ENCODE peak calls at places on chromosomes 6 and 20, in five cellular contexts. H is heart left ventricle, T is PC-9, P is IMR-90, X is tibial artery. V is an unnamed sample. For H3K4me1 and H3K9me3, the result is how much of the 10 kb centered on the place peaks cover.

GRCh38 chr6:11044712-11045167 is 635 bp upstream of the ELOVL2 start:
- DNase-seq in H (no peak), T (no peak), P (no peak), X (no peak), V (no peak)

GRCh38 chr6:24982231-24982630 is 46.5 kb upstream of the RIPOR2 start:
- DNase-seq in H (no peak), T (no peak), P (peak), X (no peak), V (no peak)

GRCh38 chr6:10210052-10210451 is 204.8 kb downstream of the TFAP2A start:
- DNase-seq in H (no peak), T (peak), P (no peak), X (no peak), V (no peak)

GRCh38 chr6:37985355-37985754 is 165.8 kb downstream of the ZFAND3 start:
- DNase-seq in H (no peak), T (no peak), P (no peak), X (no peak), V (no peak)

GRCh38 chr20:14544688-14545087 is 207.3 kb upstream of the FLRT3 start:
- DNase-seq in H (no peak), T (no peak), P (no peak), X (no peak), V (no peak)

GRCh38 chr20:61411743-61412142 is 159.7 kb downstream of the CDH4 start:
- DNase-seq in H (no peak), T (no peak), P (no peak), X (no peak), V (no peak)

GRCh38 chr6:104580452-104580851 is 279.3 kb downstream of the HACE1 start:
- DNase-seq in H (no peak), T (no peak), P (no peak), X (no peak), V (no peak)

GRCh38 chr6:7309050-7309449 is 3.9 kb downstream of the SSR1 start:
- DNase-seq in H (no peak), T (no peak), P (no peak), X (no peak), V (no peak)

GRCh38 chr6:149895702-149896310 is 2.1 kb downstream of the RAET1E start:
- DNase-seq in H (peak), T (peak), P (peak), X (peak), V (no peak)

GRCh38 chr20:4051413-4052138 is 36.2 kb upstream of the RNF24 start:
- DNase-seq in H (no peak), T (no peak), P (no peak), X (no peak), V (no peak)

GRCh38 chr20:31494131-31494530 is 19.0 kb downstream of the REM1 start:
- DNase-seq in H (no peak), T (peak), P (peak), X (no peak), V (no peak)

GRCh38 chr6:99026135-99026534 is 78.4 kb upstream of the FBXL4 start:
- DNase-seq in H (no peak), T (no peak), P (no peak), X (no peak), V (no peak)

GRCh38 chr6:163897030-163897429 is 482.5 kb downstream of the QKI start:
- DNase-seq in H (no peak), T (no peak), P (peak), X (no peak), V (no peak)

GRCh38 chr6:137001287-137001976 is 43.3 kb downstream of the IL20RA start:
- DNase-seq in H (no peak), T (peak), P (no peak), X (no peak), V (no peak)

GRCh38 chr6:160330621-160331020 is 17.6 kb upstream of the SLC22A3 start:
- DNase-seq in H (no peak), T (no peak), P (no peak), X (no peak), V (no peak)

GRCh38 chr6:158649289-158650143 is at the start of gene SYTL3:
- DNase-seq in H (peak), T (no peak), P (peak), X (peak), V (no peak)

GRCh38 chr6:156585859-156586258 is 191.3 kb upstream of the ARID1B start:
- DNase-seq in H (no peak), T (no peak), P (no peak), X (no peak), V (no peak)

GRCh38 chr20:11676618-11677289 is 240.9 kb upstream of the BTBD3 start:
- DNase-seq in H (peak), T (peak), P (peak), X (no peak), V (no peak)

GRCh38 chr20:54255157-54255556 is 47.3 kb downstream of the PFDN4 start:
- DNase-seq in H (no peak), T (no peak), P (peak), X (no peak), V (no peak)

GRCh38 chr6:158064725-158065251 is 83.1 kb downstream of the SYNJ2 start:
- DNase-seq in H (no peak), T (no peak), P (no peak), X (no peak), V (no peak)

GRCh38 chr20:53706008-53706481 is 112.4 kb upstream of the ZNF217 start:
- DNase-seq in H (no peak), T (no peak), P (peak), X (no peak), V (no peak)

GRCh38 chr6:43945778-43946100 is 175.7 kb downstream of the VEGFA start:
- DNase-seq in H (no peak), T (no peak), P (no peak), X (no peak), V (no peak)

GRCh38 chr6:151452750-151453427 is 963 bp upstream of the RMND1 start:
- DNase-seq in H (peak), T (peak), P (no peak), X (no peak), V (no peak)

GRCh38 chr20:10761232-10761631 is 87.4 kb upstream of the JAG1 start:
- DNase-seq in H (no peak), T (no peak), P (peak), X (no peak), V (no peak)

GRCh38 chr6:128870751-128871150 is 12.2 kb upstream of the LAMA2 start:
- DNase-seq in H (no peak), T (no peak), P (no peak), X (no peak), V (no peak)

GRCh38 chr6:150189176-150189575 is 46.3 kb downstream of the PPP1R14C start:
- DNase-seq in H (no peak), T (no peak), P (no peak), X (no peak), V (no peak)

GRCh38 chr6:44386929-44387345 is 569 bp upstream of the CDC5L start:
- DNase-seq in H (no peak), T (peak), P (peak), X (no peak), V (no peak)

GRCh38 chr6:68235192-68235812 is 399.8 kb upstream of the ADGRB3 start:
- DNase-seq in H (no peak), T (no peak), P (no peak), X (no peak), V (no peak)

GRCh38 chr20:11401988-11402387 is 515.7 kb upstream of the BTBD3 start:
- DNase-seq in H (no peak), T (no peak), P (no peak), X (no peak), V (no peak)

GRCh38 chr20:60970601-60971000 is 281.5 kb upstream of the CDH4 start:
- DNase-seq in H (no peak), T (no peak), P (no peak), X (no peak), V (no peak)

GRCh38 chr6:69293471-69293870 is 503.3 kb downstream of the LMBRD1 start:
- DNase-seq in H (no peak), T (no peak), P (no peak), X (no peak), V (no peak)
- H3K4me1 ChIP-seq in H (under half), T (under half), P (under half), X (under half), V (under half)

DNA sequence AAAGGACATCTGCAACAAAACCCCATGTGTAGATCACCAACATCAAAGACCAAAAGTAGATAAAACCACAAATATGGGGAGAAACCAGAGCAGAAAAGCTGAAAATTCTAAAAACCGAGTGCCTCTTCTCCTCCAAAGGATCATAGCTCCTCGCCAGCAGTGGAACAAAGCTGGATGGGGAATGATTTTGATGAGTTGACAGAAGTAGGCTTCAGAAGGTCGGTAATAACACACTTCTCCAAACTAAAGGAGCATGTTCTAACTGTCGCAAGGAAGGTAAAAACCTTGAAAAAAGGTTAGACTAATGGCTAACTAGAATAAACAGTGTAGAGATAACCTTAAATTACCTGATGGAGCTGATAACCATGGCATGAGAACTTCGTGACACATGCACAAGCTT is 109.9 kb upstream of the SYNCRIP start:
- DNase-seq in H (no peak), T (no peak), P (no peak), X (no peak), V (no peak)
- H3K9me3 ChIP-seq in H (under half), T (under half), P (under half), X (under half), V (under half)

GRCh38 chr6:15329154-15329781 is 83.4 kb downstream of the JARID2 start:
- DNase-seq in H (peak), T (no peak), P (peak), X (no peak), V (no peak)

GRCh38 chr6:15330174-15330934 is 84.5 kb downstream of the JARID2 start:
- DNase-seq in H (no peak), T (no peak), P (peak), X (no peak), V (no peak)

GRCh38 chr6:15332441-15332840 is 86.6 kb downstream of the JARID2 start:
- DNase-seq in H (no peak), T (no peak), P (peak), X (no peak), V (no peak)

GRCh38 chr6:15331143-15331542 is 85.3 kb downstream of the JARID2 start:
- DNase-seq in H (no peak), T (peak), P (no peak), X (no peak), V (no peak)

DNA sequence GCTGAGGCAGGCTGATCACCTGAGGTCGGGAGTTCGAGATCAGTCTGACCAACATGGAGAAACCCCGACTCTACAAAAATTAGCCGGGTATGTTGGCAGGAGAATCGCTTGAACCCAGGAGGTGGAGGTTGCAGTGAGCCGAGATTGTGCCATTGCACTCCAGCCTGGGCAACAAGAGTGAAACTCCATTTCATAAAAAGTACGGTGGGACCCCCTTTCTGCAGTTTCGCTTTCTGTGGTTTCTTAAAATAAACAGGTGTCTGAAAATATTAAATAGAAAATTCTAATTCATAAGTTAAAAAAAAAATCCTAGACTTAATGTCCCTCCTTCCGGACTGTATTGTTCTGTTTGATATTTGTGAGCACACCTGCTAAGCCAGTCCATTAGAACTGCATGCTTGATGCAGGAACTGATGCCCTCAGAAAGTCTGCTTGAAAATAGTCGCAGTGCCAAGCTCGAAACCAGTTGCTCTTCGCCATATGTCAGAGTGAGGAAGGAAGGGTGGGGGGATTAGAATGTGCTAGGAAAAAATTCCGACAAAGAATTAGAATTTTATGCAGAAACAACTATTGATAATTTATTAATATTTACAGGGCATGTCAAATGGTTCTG is 85.9 kb downstream of the JARID2 start:
- DNase-seq in H (no peak), T (no peak), P (no peak), X (no peak), V (no peak)
- H3K4me1 ChIP-seq in H (under half), T (under half), P (under half), X (under half), V (under half)

GRCh38 chr6:167746377-167747151 is 80.1 kb upstream of the AFDN start:
- DNase-seq in H (no peak), T (no peak), P (no peak), X (no peak), V (no peak)

GRCh38 chr6:167747645-167748044 is 79.1 kb upstream of the AFDN start:
- DNase-seq in H (no peak), T (no peak), P (no peak), X (no peak), V (no peak)

GRCh38 chr6:167748046-167748445 is 78.7 kb upstream of the AFDN start:
- DNase-seq in H (no peak), T (no peak), P (no peak), X (no peak), V (no peak)

GRCh38 chr6:167745660-167746376 is 80.9 kb upstream of the AFDN start:
- DNase-seq in H (no peak), T (no peak), P (no peak), X (peak), V (peak)

GRCh38 chr6:167747152-167747427 is 79.6 kb upstream of the AFDN start:
- DNase-seq in H (no peak), T (no peak), P (no peak), X (no peak), V (no peak)
- H3K9me3 ChIP-seq in H (under half), T (under half), P (under half), X (under half), V (under half)

GRCh38 chr20:50100552-50100951 is 12.4 kb downstream of the UBE2V1 start:
- DNase-seq in H (no peak), T (no peak), P (no peak), X (no peak), V (no peak)
- H3K4me1 ChIP-seq in H (under half), T (under half), P (under half), X (under half), V (under half)

DNA sequence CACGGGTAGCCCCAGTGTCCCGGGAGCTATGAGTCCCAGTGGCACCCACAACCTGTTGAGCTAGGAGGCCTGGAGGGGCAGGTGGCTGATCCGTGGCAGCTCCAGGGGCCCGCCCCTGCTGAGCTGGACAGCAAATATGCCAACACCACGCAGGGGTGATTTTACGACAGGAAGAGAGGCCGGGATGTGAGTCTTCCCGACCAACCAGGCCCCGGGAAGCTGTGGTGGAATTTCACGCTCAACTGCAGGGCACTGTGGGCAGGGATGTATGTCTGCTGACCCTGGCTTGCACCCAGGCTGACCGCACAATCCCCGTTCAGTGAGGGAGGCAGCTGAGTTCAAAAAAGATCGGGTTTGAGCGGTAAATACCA is 183.9 kb downstream of the ERMARD start:
- DNase-seq in H (no peak), T (no peak), P (no peak), X (no peak), V (no peak)
- H3K9me3 ChIP-seq in H (under half), T (under half), P (half or more), X (under half), V (under half)

GRCh38 chr20:33817411-33817810 is 6.3 kb downstream of the CHMP4B start:
- DNase-seq in H (no peak), T (no peak), P (peak), X (no peak), V (no peak)
- H3K4me1 ChIP-seq in H (under half), T (under half), P (under half), X (half or more), V (under half)

GRCh38 chr6:140156131-140156530 is 781.7 kb upstream of the CITED2 start:
- DNase-seq in H (no peak), T (no peak), P (no peak), X (no peak), V (no peak)
- H3K9me3 ChIP-seq in H (under half), T (under half), P (under half), X (under half), V (under half)